ENCODE peak calls at places on chromosomes 6 and 20, in six cellular contexts. One of them, this sample, is unnamed.

GRCh38 chr20:41334452-41335421 is 5.9 kb upstream of the LPIN3 start:
- DNase-seq in H1: no peak
- DNase-seq in H9: no peak
- DNase-seq in mesendoderm: no peak
- DNase-seq in IMR-90: peak
- DNase-seq in trophoblast cell: peak
- DNase-seq in this sample: no peak

GRCh38 chr20:48451401-48451800 is 376.4 kb downstream of the PREX1 start:
- DNase-seq in mesendoderm: no peak
- DNase-seq in H9: no peak
- DNase-seq in trophoblast cell: no peak
- DNase-seq in H1: no peak
- DNase-seq in IMR-90: no peak
- DNase-seq in this sample: no peak

GRCh38 chr6:34393191-34393967 is 910 bp upstream of the NUDT3 start:
- DNase-seq in mesendoderm: no peak
- DNase-seq in H9: no peak
- DNase-seq in IMR-90: no peak
- DNase-seq in H1: no peak
- DNase-seq in trophoblast cell: no peak
- DNase-seq in this sample: no peak

GRCh38 chr6:24719125-24719931 is at the start of gene C6orf62:
- DNase-seq in trophoblast cell: peak
- DNase-seq in IMR-90: peak
- DNase-seq in H1: no peak
- DNase-seq in H9: no peak
- DNase-seq in mesendoderm: peak
- DNase-seq in this sample: peak

GRCh38 chr20:9359561-9360308 is 154.7 kb upstream of the LAMP5 start:
- DNase-seq in H9: peak
- DNase-seq in IMR-90: peak
- DNase-seq in H1: no peak
- DNase-seq in trophoblast cell: peak
- DNase-seq in mesendoderm: peak
- DNase-seq in this sample: peak

GRCh38 chr6:108274546-108274945 is 13.7 kb upstream of the SNX3 start:
- DNase-seq in H1: no peak
- DNase-seq in IMR-90: no peak
- DNase-seq in trophoblast cell: no peak
- DNase-seq in mesendoderm: no peak
- DNase-seq in H9: no peak
- DNase-seq in this sample: no peak

GRCh38 chr20:62666736-62667529 is 24.6 kb downstream of the SLCO4A1 start:
- DNase-seq in H1: no peak
- DNase-seq in trophoblast cell: peak
- DNase-seq in IMR-90: peak
- DNase-seq in mesendoderm: no peak
- DNase-seq in H9: no peak
- DNase-seq in this sample: no peak

GRCh38 chr6:4134841-4135664 is at the start of gene ECI2:
- DNase-seq in IMR-90: peak
- DNase-seq in trophoblast cell: peak
- DNase-seq in H1: peak
- DNase-seq in mesendoderm: peak
- DNase-seq in H9: no peak
- DNase-seq in this sample: no peak

GRCh38 chr20:54550776-54551396 is 75.5 kb downstream of the DOK5 start:
- DNase-seq in mesendoderm: no peak
- DNase-seq in IMR-90: peak
- DNase-seq in trophoblast cell: peak
- DNase-seq in H9: no peak
- DNase-seq in H1: no peak
- DNase-seq in this sample: no peak

GRCh38 chr6:75044846-75045245 is 161.0 kb downstream of the COL12A1 start:
- DNase-seq in trophoblast cell: no peak
- DNase-seq in mesendoderm: no peak
- DNase-seq in IMR-90: no peak
- DNase-seq in H1: no peak
- DNase-seq in H9: no peak
- DNase-seq in this sample: no peak

GRCh38 chr6:161265975-161266374 is 7.9 kb downstream of the AGPAT4 start:
- DNase-seq in H1: no peak
- DNase-seq in IMR-90: no peak
- DNase-seq in H9: no peak
- DNase-seq in mesendoderm: peak
- DNase-seq in trophoblast cell: peak
- DNase-seq in this sample: no peak

GRCh38 chr6:44131880-44132279 is 4.5 kb downstream of the TMEM63B start:
- DNase-seq in trophoblast cell: no peak
- DNase-seq in IMR-90: no peak
- DNase-seq in mesendoderm: no peak
- DNase-seq in H1: no peak
- DNase-seq in H9: peak
- DNase-seq in this sample: no peak

DNA sequence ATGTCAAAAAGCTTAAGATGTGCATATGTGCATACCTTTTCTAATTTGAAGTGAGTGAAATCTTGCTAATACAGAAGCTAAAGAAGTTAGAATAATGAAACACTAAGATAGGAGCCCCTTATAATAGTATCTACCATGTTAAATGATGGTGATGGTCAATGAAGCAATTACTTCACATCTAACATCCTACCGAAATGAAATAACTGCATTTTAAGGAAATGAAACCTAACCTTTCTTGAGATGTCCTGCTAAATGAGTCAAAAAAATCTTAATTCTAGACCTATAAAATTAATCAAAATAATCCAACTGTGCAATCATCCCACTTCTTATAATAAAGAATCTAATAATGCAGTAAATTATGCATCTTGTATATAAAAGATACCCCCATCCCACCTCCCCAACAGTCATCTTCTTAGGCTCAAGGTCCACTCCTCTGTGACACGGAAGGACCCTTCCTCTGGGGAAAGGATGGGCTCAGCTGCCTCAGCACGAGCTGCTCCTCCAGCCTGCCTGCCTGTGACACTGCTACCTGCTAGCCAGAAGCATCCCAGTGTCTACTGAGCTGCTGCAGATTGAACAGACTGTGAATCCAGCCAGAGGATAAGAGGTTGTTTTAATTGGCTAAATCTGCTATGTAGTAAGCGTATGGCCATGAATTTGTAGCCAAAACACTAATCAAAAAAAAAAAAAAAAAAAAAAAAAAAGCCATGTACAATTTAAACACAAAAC is 129.6 kb upstream of the BEND3 start:
- DNase-seq in mesendoderm: no peak
- DNase-seq in H9: no peak
- DNase-seq in IMR-90: no peak
- DNase-seq in trophoblast cell: no peak
- DNase-seq in H1: no peak
- DNase-seq in this sample: no peak
- H3K4ac ChIP-seq in mesendoderm: no peak
- H3K4ac ChIP-seq in H9: no peak
- H3K4ac ChIP-seq in IMR-90: no peak
- H3K4ac ChIP-seq in trophoblast cell: no peak
- H3K4ac ChIP-seq in H1: no peak
- H3K4ac ChIP-seq in this sample: no peak

DNA sequence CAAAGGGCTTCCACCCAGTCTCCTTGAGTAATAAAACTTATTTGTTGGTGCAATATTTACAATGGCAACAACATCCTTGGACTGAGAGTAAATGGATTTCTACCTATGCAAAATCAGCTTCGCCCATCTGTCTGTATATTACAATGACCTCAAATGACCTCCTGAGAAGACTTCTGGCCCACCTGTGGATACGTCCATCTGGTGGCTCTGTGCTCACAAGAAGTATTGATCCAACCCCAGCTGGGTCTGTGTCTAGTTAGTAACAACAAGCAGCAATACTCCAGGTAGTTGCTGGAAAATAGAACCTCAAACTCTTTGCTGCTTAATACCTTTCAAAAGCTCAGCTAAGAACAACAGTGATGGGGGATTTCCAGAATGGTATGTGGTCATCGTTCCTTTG is 34.7 kb upstream of the GSTA4 start:
- DNase-seq in trophoblast cell: peak
- DNase-seq in H9: no peak
- DNase-seq in mesendoderm: no peak
- DNase-seq in H1: no peak
- DNase-seq in IMR-90: no peak
- DNase-seq in this sample: no peak
- H2BK5ac ChIP-seq in trophoblast cell: no peak
- H2BK5ac ChIP-seq in H9: no peak
- H2BK5ac ChIP-seq in mesendoderm: no peak
- H2BK5ac ChIP-seq in H1: no peak
- H2BK5ac ChIP-seq in IMR-90: no peak
- H2BK5ac ChIP-seq in this sample: no peak

DNA sequence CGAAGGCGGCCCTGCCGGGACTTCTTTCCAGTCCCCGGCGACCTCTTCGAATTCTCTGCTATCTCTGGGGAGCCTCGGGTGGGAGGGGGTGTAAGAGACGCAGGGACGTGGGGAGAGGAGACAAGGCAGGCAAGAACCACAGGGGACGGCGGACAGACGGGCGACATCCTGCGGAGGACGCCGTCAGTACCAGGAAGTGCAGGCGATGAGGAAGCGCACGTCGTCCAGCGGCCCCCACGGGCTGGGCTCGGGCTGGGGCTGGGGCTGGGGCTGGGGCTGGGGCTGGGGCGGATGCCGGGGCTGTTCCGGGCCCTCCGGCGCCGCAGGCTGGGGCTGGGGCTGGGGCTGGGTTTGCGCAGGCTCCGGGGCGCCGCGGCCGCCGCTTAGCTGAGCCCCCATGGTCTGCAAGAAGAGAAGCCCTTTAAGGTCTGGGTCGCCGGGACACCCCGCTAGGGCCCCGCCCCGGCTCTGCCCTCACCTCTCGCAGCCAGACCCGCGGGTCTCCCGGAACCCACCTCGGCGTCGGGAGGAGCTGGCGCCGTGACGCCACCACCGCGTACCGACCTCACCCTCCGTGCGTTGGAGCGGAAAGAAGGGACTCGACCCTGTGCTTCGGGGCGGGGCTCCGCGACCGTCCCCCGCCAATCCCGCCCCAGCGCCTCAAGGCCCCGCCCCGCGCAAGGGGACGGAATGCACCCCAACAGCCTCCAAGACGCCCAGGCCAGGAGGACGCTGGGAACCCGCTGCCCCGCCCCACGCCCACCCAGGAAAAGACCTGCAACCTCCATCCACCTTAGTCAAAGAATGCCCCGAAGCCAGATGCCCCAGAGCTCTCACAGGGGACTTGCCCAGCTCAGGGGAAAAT is at the start of gene MMP24OS:
- DNase-seq in mesendoderm: peak
- DNase-seq in IMR-90: peak
- DNase-seq in H9: peak
- DNase-seq in trophoblast cell: peak
- DNase-seq in H1: peak
- DNase-seq in this sample: peak
- H3K4ac ChIP-seq in mesendoderm: peak
- H3K4ac ChIP-seq in IMR-90: peak
- H3K4ac ChIP-seq in H9: no peak
- H3K4ac ChIP-seq in trophoblast cell: peak
- H3K4ac ChIP-seq in H1: no peak
- H3K4ac ChIP-seq in this sample: no peak

GRCh38 chr6:169291639-169292339 is 38.1 kb upstream of the THBS2 start:
- DNase-seq in IMR-90: no peak
- DNase-seq in H9: no peak
- DNase-seq in trophoblast cell: peak
- DNase-seq in mesendoderm: no peak
- DNase-seq in H1: no peak
- DNase-seq in this sample: no peak
- H2BK5ac ChIP-seq in IMR-90: peak
- H2BK5ac ChIP-seq in H9: no peak
- H2BK5ac ChIP-seq in trophoblast cell: no peak
- H2BK5ac ChIP-seq in mesendoderm: no peak
- H2BK5ac ChIP-seq in H1: no peak
- H2BK5ac ChIP-seq in this sample: no peak

GRCh38 chr20:58980711-58981563 is at the start of gene NELFCD:
- DNase-seq in H9: peak
- DNase-seq in IMR-90: peak
- DNase-seq in H1: peak
- DNase-seq in mesendoderm: peak
- DNase-seq in trophoblast cell: peak
- DNase-seq in this sample: peak
- H3K4ac ChIP-seq in H9: no peak
- H3K4ac ChIP-seq in IMR-90: peak
- H3K4ac ChIP-seq in H1: no peak
- H3K4ac ChIP-seq in mesendoderm: peak
- H3K4ac ChIP-seq in trophoblast cell: peak
- H3K4ac ChIP-seq in this sample: no peak

GRCh38 chr6:118451839-118452238 is 96.3 kb upstream of the PLN start:
- DNase-seq in H9: no peak
- DNase-seq in mesendoderm: no peak
- DNase-seq in IMR-90: no peak
- DNase-seq in trophoblast cell: no peak
- DNase-seq in H1: no peak
- DNase-seq in this sample: no peak
- H2BK5ac ChIP-seq in H9: no peak
- H2BK5ac ChIP-seq in mesendoderm: no peak
- H2BK5ac ChIP-seq in IMR-90: no peak
- H2BK5ac ChIP-seq in trophoblast cell: no peak
- H2BK5ac ChIP-seq in H1: no peak
- H2BK5ac ChIP-seq in this sample: no peak

DNA sequence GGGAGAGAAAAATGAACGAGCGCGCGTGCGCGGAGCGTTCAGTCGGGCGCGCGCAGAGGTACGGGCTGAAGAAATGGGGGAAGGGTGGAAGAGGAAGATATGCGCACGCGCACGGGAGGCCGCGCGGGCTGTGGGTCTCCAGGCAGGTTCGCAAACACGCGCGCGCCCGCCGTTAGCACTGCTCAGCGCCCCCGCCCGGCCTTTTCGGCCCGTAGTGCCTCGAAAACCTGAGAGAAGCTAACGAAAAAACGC is 393 bp downstream of the BCLAF1 start:
- DNase-seq in H1: peak
- DNase-seq in IMR-90: peak
- DNase-seq in H9: peak
- DNase-seq in mesendoderm: peak
- DNase-seq in trophoblast cell: peak
- DNase-seq in this sample: peak
- H3K4ac ChIP-seq in H1: peak
- H3K4ac ChIP-seq in IMR-90: peak
- H3K4ac ChIP-seq in H9: peak
- H3K4ac ChIP-seq in mesendoderm: peak
- H3K4ac ChIP-seq in trophoblast cell: peak
- H3K4ac ChIP-seq in this sample: peak

GRCh38 chr6:117483645-117484016 is 1.2 kb downstream of the DCBLD1 start:
- DNase-seq in mesendoderm: no peak
- DNase-seq in trophoblast cell: peak
- DNase-seq in H1: no peak
- DNase-seq in H9: no peak
- DNase-seq in IMR-90: peak
- DNase-seq in this sample: no peak

GRCh38 chr6:117481926-117482239 is 591 bp upstream of the DCBLD1 start:
- DNase-seq in H9: no peak
- DNase-seq in H1: no peak
- DNase-seq in IMR-90: no peak
- DNase-seq in mesendoderm: peak
- DNase-seq in trophoblast cell: no peak
- DNase-seq in this sample: no peak

GRCh38 chr6:117482240-117483003 is at the start of gene DCBLD1:
- DNase-seq in H9: peak
- DNase-seq in H1: no peak
- DNase-seq in mesendoderm: peak
- DNase-seq in trophoblast cell: peak
- DNase-seq in IMR-90: peak
- DNase-seq in this sample: peak

GRCh38 chr6:117484052-117484646 is 1.7 kb downstream of the DCBLD1 start:
- DNase-seq in trophoblast cell: no peak
- DNase-seq in IMR-90: no peak
- DNase-seq in H1: no peak
- DNase-seq in H9: no peak
- DNase-seq in mesendoderm: no peak
- DNase-seq in this sample: no peak

GRCh38 chr6:117483004-117483644 is 650 bp downstream of the DCBLD1 start:
- DNase-seq in trophoblast cell: peak
- DNase-seq in H9: peak
- DNase-seq in mesendoderm: peak
- DNase-seq in H1: no peak
- DNase-seq in IMR-90: peak
- DNase-seq in this sample: peak
- H2BK5ac ChIP-seq in trophoblast cell: peak
- H2BK5ac ChIP-seq in H9: no peak
- H2BK5ac ChIP-seq in mesendoderm: peak
- H2BK5ac ChIP-seq in H1: peak
- H2BK5ac ChIP-seq in IMR-90: peak
- H2BK5ac ChIP-seq in this sample: no peak